ENCODE peak calls at places on chromosomes 1 and 21, in ten cellular contexts. Y, H, A, U, W, P, J, L, G and S are unnamed samples.

GRCh38 chr1:92307980-92308379 is 9.1 kb downstream of the RPAP2 start:
- DNase-seq in Y (no peak), H (no peak), A (no peak), U (no peak), W (no peak), P (no peak), J (no peak), L (no peak), G (no peak), S (no peak)

GRCh38 chr1:174005032-174005431 is 17.1 kb downstream of the RC3H1 start:
- DNase-seq in Y (no peak), H (no peak), A (no peak), U (peak), W (no peak), P (peak), J (no peak), L (peak), G (no peak), S (peak)

GRCh38 chr1:24276791-24277190 is 42.4 kb upstream of the GRHL3 start:
- DNase-seq in Y (no peak), H (no peak), A (no peak), U (no peak), W (no peak), P (no peak), J (no peak), L (no peak), G (no peak), S (no peak)

GRCh38 chr1:31733389-31734219 is 29.8 kb upstream of the COL16A1 start:
- DNase-seq in Y (no peak), H (no peak), A (no peak), U (no peak), W (no peak), P (no peak), J (no peak), L (no peak), G (no peak), S (no peak)

GRCh38 chr1:169892819-169893644 is 664 bp downstream of the SCYL3 start:
- DNase-seq in Y (no peak), H (no peak), A (peak), U (no peak), W (peak), P (peak), J (no peak), L (no peak), G (no peak), S (no peak)

GRCh38 chr1:43267291-43267805 is 2.4 kb upstream of the TMEM125 start:
- DNase-seq in Y (no peak), H (no peak), A (no peak), U (no peak), W (no peak), P (no peak), J (no peak), L (no peak), G (peak), S (no peak)

GRCh38 chr1:41622402-41622801 is 137.9 kb upstream of the EDN2 start:
- DNase-seq in Y (no peak), H (no peak), A (no peak), U (no peak), W (no peak), P (no peak), J (no peak), L (no peak), G (no peak), S (no peak)

GRCh38 chr1:87940410-87940809 is 611.7 kb downstream of the LMO4 start:
- DNase-seq in Y (no peak), H (no peak), A (no peak), U (no peak), W (no peak), P (no peak), J (no peak), L (no peak), G (no peak), S (no peak)

GRCh38 chr1:206067486-206068302 is 14.7 kb downstream of the RHEX start:
- DNase-seq in Y (no peak), H (no peak), A (no peak), U (no peak), W (no peak), P (no peak), J (no peak), L (no peak), G (no peak), S (no peak)

GRCh38 chr21:36883532-36884486 is 82.7 kb downstream of the HLCS start:
- DNase-seq in Y (no peak), H (no peak), A (no peak), U (no peak), W (no peak), P (no peak), J (no peak), L (no peak), G (no peak), S (no peak)

GRCh38 chr1:106584127-106584526 is 472.3 kb upstream of the PRMT6 start:
- DNase-seq in Y (no peak), H (no peak), A (no peak), U (no peak), W (no peak), P (no peak), J (no peak), L (no peak), G (no peak), S (no peak)

GRCh38 chr1:17826165-17826488 is 71.0 kb downstream of the ACTL8 start:
- DNase-seq in Y (no peak), H (peak), A (peak), U (peak), W (peak), P (peak), J (no peak), L (no peak), G (no peak), S (no peak)

GRCh38 chr1:107140703-107141490 is at the start of gene NTNG1:
- DNase-seq in Y (no peak), H (peak), A (peak), U (peak), W (peak), P (no peak), J (no peak), L (no peak), G (no peak), S (no peak)

GRCh38 chr1:45573231-45573804 is 10.5 kb upstream of the NASP start:
- DNase-seq in Y (no peak), H (no peak), A (no peak), U (no peak), W (no peak), P (peak), J (no peak), L (no peak), G (no peak), S (no peak)

GRCh38 chr1:928825-929661 is 5.3 kb downstream of the SAMD11 start:
- DNase-seq in Y (no peak), H (no peak), A (no peak), U (no peak), W (no peak), P (no peak), J (no peak), L (no peak), G (no peak), S (no peak)

GRCh38 chr1:50369830-50370229 is 53.4 kb downstream of the DMRTA2 start:
- DNase-seq in Y (no peak), H (no peak), A (no peak), U (no peak), W (no peak), P (peak), J (no peak), L (no peak), G (no peak), S (no peak)

GRCh38 chr1:33653226-33653625 is 180.8 kb downstream of the ZSCAN20 start:
- DNase-seq in Y (no peak), H (no peak), A (no peak), U (no peak), W (no peak), P (no peak), J (no peak), L (no peak), G (no peak), S (no peak)

GRCh38 chr1:28259935-28260802 is 851 bp downstream of the SESN2 start:
- DNase-seq in Y (no peak), H (peak), A (peak), U (no peak), W (peak), P (peak), J (no peak), L (no peak), G (peak), S (no peak)

GRCh38 chr1:21573971-21574458 is 64.8 kb downstream of the ALPL start:
- DNase-seq in Y (no peak), H (peak), A (peak), U (no peak), W (no peak), P (peak), J (no peak), L (peak), G (no peak), S (no peak)

GRCh38 chr1:25168193-25169071 is 63.9 kb downstream of the SYF2 start:
- DNase-seq in Y (no peak), H (no peak), A (no peak), U (no peak), W (no peak), P (no peak), J (no peak), L (no peak), G (no peak), S (no peak)

GRCh38 chr1:9721606-9722377 is 70.3 kb downstream of the PIK3CD start:
- DNase-seq in Y (peak), H (peak), A (peak), U (peak), W (peak), P (peak), J (peak), L (no peak), G (no peak), S (no peak)

GRCh38 chr1:88658419-88658818 is 25.7 kb upstream of the PKN2 start:
- DNase-seq in Y (no peak), H (no peak), A (no peak), U (no peak), W (no peak), P (no peak), J (no peak), L (no peak), G (no peak), S (no peak)

GRCh38 chr1:85058311-85058710 is 10.0 kb upstream of the MCOLN3 start:
- DNase-seq in Y (no peak), H (no peak), A (no peak), U (no peak), W (no peak), P (no peak), J (no peak), L (no peak), G (no peak), S (no peak)

GRCh38 chr1:36920801-36921405 is 113.4 kb downstream of the GRIK3 start:
- DNase-seq in Y (no peak), H (no peak), A (no peak), U (no peak), W (no peak), P (no peak), J (no peak), L (no peak), G (no peak), S (no peak)

GRCh38 chr1:215282557-215282956 is 200.0 kb downstream of the KCNK2 start:
- DNase-seq in Y (no peak), H (no peak), A (no peak), U (no peak), W (no peak), P (no peak), J (no peak), L (no peak), G (no peak), S (no peak)

GRCh38 chr21:46052703-46053651 is 44.9 kb upstream of the COL6A2 start:
- DNase-seq in Y (no peak), H (no peak), A (no peak), U (no peak), W (peak), P (no peak), J (no peak), L (no peak), G (no peak), S (no peak)

GRCh38 chr1:55724551-55725325 is 509.6 kb upstream of the USP24 start:
- DNase-seq in Y (no peak), H (no peak), A (no peak), U (no peak), W (no peak), P (no peak), J (no peak), L (no peak), G (peak), S (no peak)

GRCh38 chr1:63878914-63879313 is 105.1 kb downstream of the ROR1 start:
- DNase-seq in Y (no peak), H (no peak), A (no peak), U (no peak), W (no peak), P (no peak), J (no peak), L (no peak), G (no peak), S (no peak)

GRCh38 chr1:8497196-8497878 is 179.4 kb downstream of the SLC45A1 start:
- DNase-seq in Y (no peak), H (no peak), A (no peak), U (no peak), W (no peak), P (peak), J (no peak), L (no peak), G (no peak), S (no peak)

GRCh38 chr1:8427493-8427892 is 109.6 kb downstream of the SLC45A1 start:
- DNase-seq in Y (no peak), H (no peak), A (no peak), U (peak), W (no peak), P (peak), J (no peak), L (no peak), G (no peak), S (peak)

GRCh38 chr1:84620720-84621313 is 46.6 kb upstream of the CTBS start:
- DNase-seq in Y (peak), H (peak), A (peak), U (peak), W (peak), P (peak), J (peak), L (peak), G (no peak), S (peak)

GRCh38 chr1:95369985-95370670 is 136.1 kb downstream of the RWDD3 start:
- DNase-seq in Y (no peak), H (no peak), A (no peak), U (no peak), W (no peak), P (no peak), J (no peak), L (no peak), G (no peak), S (no peak)

GRCh38 chr1:109201123-109201703 is 12.5 kb upstream of the SARS1 start:
- DNase-seq in Y (no peak), H (no peak), A (peak), U (peak), W (peak), P (peak), J (no peak), L (peak), G (peak), S (no peak)

GRCh38 chr1:27508139-27508665 is 18.2 kb upstream of the WASF2 start:
- DNase-seq in Y (no peak), H (no peak), A (no peak), U (no peak), W (no peak), P (peak), J (no peak), L (no peak), G (no peak), S (no peak)